ENCODE peak calls at places on chromosomes 6 and 20, in five cellular contexts. A is MG63; S is AG09319; U is lower lobe of right lung; Q is activated T-cell treated with anti-CD3 and anti-CD28 coated beads, Interleukin-2, amount 50 U/mL, for 24 hours. B is an unnamed sample.

GRCh38 chr20:19850190-19850533 is 92.1 kb downstream of the RIN2 start:
- DNase-seq in A (no peak), S (no peak), U (no peak), Q (no peak), B (no peak)

GRCh38 chr20:36876473-36876833 is 515 bp downstream of the TLDC2 start:
- DNase-seq in A (no peak), S (no peak), U (peak; percentile 16), Q (no peak), B (no peak)

GRCh38 chr6:42166444-42167141 is 6.6 kb upstream of the GUCA1A start:
- DNase-seq in A (peak; percentile 35), S (no peak), U (no peak), Q (peak; percentile 84), B (no peak)

GRCh38 chr6:118565317-118565960 is 17.3 kb downstream of the PLN start:
- DNase-seq in A (no peak), S (no peak), U (no peak), Q (no peak), B (no peak)

GRCh38 chr20:38728911-38729642 is 4.8 kb downstream of the SLC32A1 start:
- DNase-seq in A (no peak), S (no peak), U (no peak), Q (peak; percentile 47), B (peak; percentile 68)

GRCh38 chr20:59939052-59939878 is 840 bp downstream of the PPP1R3D start:
- DNase-seq in A (peak; percentile 36), S (no peak), U (peak; percentile 56), Q (peak; percentile 39), B (no peak)

GRCh38 chr20:34701405-34702085 is 2.6 kb upstream of the TP53INP2 start:
- DNase-seq in A (no peak), S (no peak), U (no peak), Q (no peak), B (no peak)

GRCh38 chr6:42509765-42510164 is 54.1 kb upstream of the UBR2 start:
- DNase-seq in A (no peak), S (no peak), U (no peak), Q (no peak), B (no peak)

GRCh38 chr6:137173501-137173900 is at the start of gene IL22RA2:
- DNase-seq in A (no peak), S (no peak), U (no peak), Q (no peak), B (no peak)

GRCh38 chr6:105896052-105896820 is 189.9 kb upstream of the PRDM1 start:
- DNase-seq in A (no peak), S (no peak), U (no peak), Q (no peak), B (no peak)

GRCh38 chr6:157268835-157269234 is 54.5 kb downstream of the TMEM242 start:
- DNase-seq in A (no peak), S (no peak), U (no peak), Q (no peak), B (no peak)

GRCh38 chr6:78243519-78243918 is 590.7 kb downstream of the MEI4 start:
- DNase-seq in A (peak; percentile 51), S (no peak), U (no peak), Q (no peak), B (no peak)

GRCh38 chr6:53059648-53060589 is 5.3 kb upstream of the FBXO9 start:
- DNase-seq in A (no peak), S (no peak), U (no peak), Q (no peak), B (no peak)

GRCh38 chr6:146595981-146596731 is 2.6 kb upstream of the ADGB start:
- DNase-seq in A (no peak), S (no peak), U (no peak), Q (no peak), B (no peak)

GRCh38 chr20:435558-435957 is 26.8 kb downstream of the TBC1D20 start:
- DNase-seq in A (no peak), S (no peak), U (no peak), Q (no peak), B (no peak)

GRCh38 chr6:82013561-82014275 is 233.8 kb downstream of the IBTK start:
- DNase-seq in A (peak; percentile 37), S (no peak), U (no peak), Q (no peak), B (no peak)

GRCh38 chr20:34110025-34111013 is 1.7 kb downstream of the EIF2S2 start:
- DNase-seq in A (no peak), S (no peak), U (no peak), Q (no peak), B (no peak)